ENCODE peak calls at places on chromosomes 2 and 18, in seven cellular contexts. B, E, P, T, C, R and D are unnamed samples.

GRCh38 chr2:74617123-74617522 is 31.0 kb downstream of the M1AP start:
- DNase-seq in B (no peak), E (no peak), P (no peak), T (no peak), C (no peak), R (no peak), D (no peak)

GRCh38 chr2:176112375-176113302 is 3.9 kb upstream of the HOXD10 start:
- DNase-seq in B (no peak), E (no peak), P (no peak), T (no peak), C (no peak), R (no peak), D (no peak)

GRCh38 chr2:200352631-200353030 is 46.1 kb downstream of the SPATS2L start:
- DNase-seq in B (no peak), E (no peak), P (peak), T (no peak), C (no peak), R (no peak), D (no peak)

GRCh38 chr18:48992791-48993555 is 42.2 kb upstream of the SMAD7 start:
- DNase-seq in B (no peak), E (no peak), P (no peak), T (no peak), C (no peak), R (no peak), D (no peak)

GRCh38 chr2:182593394-182593707 is 122.7 kb upstream of the DNAJC10 start:
- DNase-seq in B (no peak), E (no peak), P (peak), T (no peak), C (no peak), R (no peak), D (no peak)

GRCh38 chr2:196464311-196464710 is 175.2 kb upstream of the CCDC150 start:
- DNase-seq in B (no peak), E (no peak), P (no peak), T (no peak), C (no peak), R (no peak), D (no peak)

GRCh38 chr2:58923869-58924268 is 682.7 kb upstream of the FANCL start:
- DNase-seq in B (no peak), E (no peak), P (peak), T (no peak), C (no peak), R (no peak), D (no peak)

GRCh38 chr18:58687871-58688308 is 16.6 kb downstream of the MALT1 start:
- DNase-seq in B (no peak), E (peak), P (no peak), T (no peak), C (no peak), R (no peak), D (no peak)

GRCh38 chr18:77114070-77114563 is 18.5 kb downstream of the MBP start:
- DNase-seq in B (no peak), E (no peak), P (no peak), T (no peak), C (no peak), R (no peak), D (no peak)

GRCh38 chr2:18404708-18405107 is 155.7 kb downstream of the RDH14 start:
- DNase-seq in B (no peak), E (no peak), P (no peak), T (no peak), C (no peak), R (no peak), D (no peak)